ENCODE peak calls at places on chromosomes 2 and 18, in nine cellular contexts. One of them, this sample, is unnamed.

GRCh38 chr2:18441583-18441982 is 118.9 kb downstream of the RDH14 start:
- DNase-seq in NCI-H524 treated with DMSO at 0.1 percent for 48 hours: no peak
- DNase-seq in aorta: no peak
- DNase-seq in RWPE2: no peak
- DNase-seq in GM04504: no peak
- DNase-seq in LoVo: no peak
- DNase-seq in AG08396: no peak
- DNase-seq in NCI-H345: no peak
- DNase-seq in Caco-2: no peak
- DNase-seq in this sample: no peak

GRCh38 chr2:182186132-182186735 is 200.6 kb downstream of the PPP1R1C start:
- DNase-seq in NCI-H524 treated with DMSO at 0.1 percent for 48 hours: no peak
- DNase-seq in aorta: no peak
- DNase-seq in RWPE2: no peak
- DNase-seq in GM04504: peak; percentile 19
- DNase-seq in LoVo: peak; percentile 53
- DNase-seq in AG08396: no peak
- DNase-seq in NCI-H345: peak; percentile 64
- DNase-seq in Caco-2: no peak
- DNase-seq in this sample: no peak

GRCh38 chr2:155310589-155310988 is 612.1 kb downstream of the KCNJ3 start:
- DNase-seq in NCI-H524 treated with DMSO at 0.1 percent for 48 hours: no peak
- DNase-seq in aorta: no peak
- DNase-seq in RWPE2: no peak
- DNase-seq in GM04504: no peak
- DNase-seq in LoVo: peak; percentile 29
- DNase-seq in AG08396: peak; percentile 2
- DNase-seq in NCI-H345: peak; percentile 21
- DNase-seq in Caco-2: no peak
- DNase-seq in this sample: no peak

GRCh38 chr2:172113617-172114016 is 10.9 kb upstream of the DLX2 start:
- DNase-seq in NCI-H524 treated with DMSO at 0.1 percent for 48 hours: no peak
- DNase-seq in aorta: no peak
- DNase-seq in RWPE2: no peak
- DNase-seq in GM04504: no peak
- DNase-seq in LoVo: no peak
- DNase-seq in AG08396: peak; percentile 27
- DNase-seq in NCI-H345: no peak
- DNase-seq in Caco-2: no peak
- DNase-seq in this sample: no peak

GRCh38 chr18:59229191-59229590 is 9.2 kb downstream of the GRP start:
- DNase-seq in NCI-H524 treated with DMSO at 0.1 percent for 48 hours: no peak
- DNase-seq in aorta: no peak
- DNase-seq in RWPE2: no peak
- DNase-seq in GM04504: peak; percentile 56
- DNase-seq in LoVo: no peak
- DNase-seq in AG08396: no peak
- DNase-seq in NCI-H345: no peak
- DNase-seq in Caco-2: no peak
- DNase-seq in this sample: no peak

GRCh38 chr2:239991689-239992314 is 33.3 kb downstream of the NDUFA10 start:
- DNase-seq in NCI-H524 treated with DMSO at 0.1 percent for 48 hours: no peak
- DNase-seq in aorta: no peak
- DNase-seq in RWPE2: no peak
- DNase-seq in GM04504: peak; percentile 27
- DNase-seq in LoVo: peak; percentile 53
- DNase-seq in AG08396: peak; percentile 63
- DNase-seq in NCI-H345: peak; percentile 28
- DNase-seq in Caco-2: no peak
- DNase-seq in this sample: no peak

GRCh38 chr2:134433469-134433868 is 179.6 kb downstream of the MGAT5 start:
- DNase-seq in NCI-H524 treated with DMSO at 0.1 percent for 48 hours: no peak
- DNase-seq in aorta: no peak
- DNase-seq in RWPE2: no peak
- DNase-seq in GM04504: no peak
- DNase-seq in LoVo: no peak
- DNase-seq in AG08396: no peak
- DNase-seq in NCI-H345: no peak
- DNase-seq in Caco-2: no peak
- DNase-seq in this sample: no peak

GRCh38 chr2:223669453-223670225 is 67.5 kb upstream of the SCG2 start:
- DNase-seq in NCI-H524 treated with DMSO at 0.1 percent for 48 hours: no peak
- DNase-seq in aorta: no peak
- DNase-seq in RWPE2: no peak
- DNase-seq in GM04504: no peak
- DNase-seq in LoVo: no peak
- DNase-seq in AG08396: no peak
- DNase-seq in NCI-H345: no peak
- DNase-seq in Caco-2: no peak
- DNase-seq in this sample: no peak

GRCh38 chr2:135490381-135490780 is 40.6 kb downstream of the ZRANB3 start:
- DNase-seq in NCI-H524 treated with DMSO at 0.1 percent for 48 hours: no peak
- DNase-seq in aorta: no peak
- DNase-seq in RWPE2: no peak
- DNase-seq in GM04504: no peak
- DNase-seq in LoVo: no peak
- DNase-seq in AG08396: peak; percentile 12
- DNase-seq in NCI-H345: no peak
- DNase-seq in Caco-2: no peak
- DNase-seq in this sample: no peak

GRCh38 chr2:240569998-240570530 is 1.8 kb downstream of the RNPEPL1 start:
- DNase-seq in NCI-H524 treated with DMSO at 0.1 percent for 48 hours: no peak
- DNase-seq in aorta: no peak
- DNase-seq in RWPE2: peak; percentile 39
- DNase-seq in GM04504: no peak
- DNase-seq in LoVo: no peak
- DNase-seq in AG08396: no peak
- DNase-seq in NCI-H345: no peak
- DNase-seq in Caco-2: peak; percentile 36
- DNase-seq in this sample: no peak

GRCh38 chr18:62387257-62387656 is 62.1 kb downstream of the TNFRSF11A start:
- DNase-seq in NCI-H524 treated with DMSO at 0.1 percent for 48 hours: no peak
- DNase-seq in aorta: no peak
- DNase-seq in RWPE2: no peak
- DNase-seq in GM04504: no peak
- DNase-seq in LoVo: no peak
- DNase-seq in AG08396: no peak
- DNase-seq in NCI-H345: no peak
- DNase-seq in Caco-2: no peak
- DNase-seq in this sample: no peak

GRCh38 chr2:171342014-171342413 is 91.8 kb downstream of the METTL8 start:
- DNase-seq in NCI-H524 treated with DMSO at 0.1 percent for 48 hours: no peak
- DNase-seq in aorta: no peak
- DNase-seq in RWPE2: no peak
- DNase-seq in GM04504: no peak
- DNase-seq in LoVo: no peak
- DNase-seq in AG08396: no peak
- DNase-seq in NCI-H345: no peak
- DNase-seq in Caco-2: no peak
- DNase-seq in this sample: no peak

GRCh38 chr2:233912799-233913423 is 4.3 kb upstream of the TRPM8 start:
- DNase-seq in NCI-H524 treated with DMSO at 0.1 percent for 48 hours: no peak
- DNase-seq in aorta: no peak
- DNase-seq in RWPE2: no peak
- DNase-seq in GM04504: peak; percentile 1
- DNase-seq in LoVo: peak; percentile 48
- DNase-seq in AG08396: peak; percentile 58
- DNase-seq in NCI-H345: no peak
- DNase-seq in Caco-2: peak; percentile 48
- DNase-seq in this sample: no peak

GRCh38 chr2:187150667-187151066 is 297.4 kb downstream of the CALCRL start:
- DNase-seq in NCI-H524 treated with DMSO at 0.1 percent for 48 hours: no peak
- DNase-seq in aorta: no peak
- DNase-seq in RWPE2: no peak
- DNase-seq in GM04504: no peak
- DNase-seq in LoVo: no peak
- DNase-seq in AG08396: no peak
- DNase-seq in NCI-H345: no peak
- DNase-seq in Caco-2: no peak
- DNase-seq in this sample: no peak

GRCh38 chr2:54106631-54107454 is 8.6 kb upstream of the ACYP2 start:
- DNase-seq in NCI-H524 treated with DMSO at 0.1 percent for 48 hours: no peak
- DNase-seq in aorta: no peak
- DNase-seq in RWPE2: no peak
- DNase-seq in GM04504: no peak
- DNase-seq in LoVo: peak; percentile 66
- DNase-seq in AG08396: peak; percentile 61
- DNase-seq in NCI-H345: peak; percentile 20
- DNase-seq in Caco-2: no peak
- DNase-seq in this sample: no peak

GRCh38 chr18:31034541-31034940 is 8.0 kb downstream of the DSC3 start:
- DNase-seq in NCI-H524 treated with DMSO at 0.1 percent for 48 hours: no peak
- DNase-seq in aorta: no peak
- DNase-seq in RWPE2: no peak
- DNase-seq in GM04504: no peak
- DNase-seq in LoVo: no peak
- DNase-seq in AG08396: no peak
- DNase-seq in NCI-H345: no peak
- DNase-seq in Caco-2: no peak
- DNase-seq in this sample: no peak

GRCh38 chr2:207337234-207338219 is 171.8 kb upstream of the KLF7 start:
- DNase-seq in NCI-H524 treated with DMSO at 0.1 percent for 48 hours: no peak
- DNase-seq in aorta: no peak
- DNase-seq in RWPE2: peak; percentile 77
- DNase-seq in GM04504: no peak
- DNase-seq in LoVo: peak; percentile 77
- DNase-seq in AG08396: no peak
- DNase-seq in NCI-H345: no peak
- DNase-seq in Caco-2: no peak
- DNase-seq in this sample: no peak

GRCh38 chr2:234999740-235000425 is 48.1 kb downstream of the SH3BP4 start:
- DNase-seq in NCI-H524 treated with DMSO at 0.1 percent for 48 hours: no peak
- DNase-seq in aorta: no peak
- DNase-seq in RWPE2: no peak
- DNase-seq in GM04504: no peak
- DNase-seq in LoVo: no peak
- DNase-seq in AG08396: no peak
- DNase-seq in NCI-H345: no peak
- DNase-seq in Caco-2: no peak
- DNase-seq in this sample: no peak

GRCh38 chr2:227325824-227326195 is 759 bp downstream of the MFF start:
- DNase-seq in NCI-H524 treated with DMSO at 0.1 percent for 48 hours: no peak
- DNase-seq in aorta: no peak
- DNase-seq in RWPE2: no peak
- DNase-seq in GM04504: peak; percentile 13
- DNase-seq in LoVo: no peak
- DNase-seq in AG08396: peak; percentile 60
- DNase-seq in NCI-H345: peak; percentile 31
- DNase-seq in Caco-2: peak; percentile 34
- DNase-seq in this sample: no peak

GRCh38 chr2:9220201-9220600 is 13.6 kb downstream of the ASAP2 start:
- DNase-seq in NCI-H524 treated with DMSO at 0.1 percent for 48 hours: no peak
- DNase-seq in aorta: no peak
- DNase-seq in RWPE2: no peak
- DNase-seq in GM04504: no peak
- DNase-seq in LoVo: no peak
- DNase-seq in AG08396: no peak
- DNase-seq in NCI-H345: no peak
- DNase-seq in Caco-2: no peak
- DNase-seq in this sample: no peak

GRCh38 chr2:218605438-218605837 is 2.3 kb upstream of the PLCD4 start:
- DNase-seq in NCI-H524 treated with DMSO at 0.1 percent for 48 hours: peak; percentile 72
- DNase-seq in aorta: no peak
- DNase-seq in RWPE2: no peak
- DNase-seq in GM04504: peak; percentile 13
- DNase-seq in LoVo: no peak
- DNase-seq in AG08396: peak; percentile 27
- DNase-seq in NCI-H345: no peak
- DNase-seq in Caco-2: no peak
- DNase-seq in this sample: no peak

GRCh38 chr2:102662861-102663260 is 43.5 kb downstream of the SLC9A2 start:
- DNase-seq in NCI-H524 treated with DMSO at 0.1 percent for 48 hours: no peak
- DNase-seq in aorta: no peak
- DNase-seq in RWPE2: no peak
- DNase-seq in GM04504: no peak
- DNase-seq in LoVo: no peak
- DNase-seq in AG08396: no peak
- DNase-seq in NCI-H345: no peak
- DNase-seq in Caco-2: no peak
- DNase-seq in this sample: no peak